ENCODE peak calls at places on chromosomes 7 and 10, in seven cellular contexts. E, B, Q, W, D, F and L are unnamed samples.

GRCh38 chr10:125161570-125162139 is 1.3 kb upstream of the CTBP2 start:
- DNase-seq in B (no peak), E (peak), D (no peak), W (peak), Q (no peak), F (peak), L (peak)

GRCh38 chr7:123979876-123980275 is 53.0 kb downstream of the TMEM229A start:
- DNase-seq in D (no peak), E (no peak), W (peak), F (no peak), B (no peak), Q (peak), L (peak)

GRCh38 chr10:132685121-132685891 is 100.6 kb downstream of the NKX6-2 start:
- DNase-seq in Q (peak), D (no peak), B (no peak), F (peak), W (peak), E (no peak), L (peak)

GRCh38 chr10:44424953-44425352 is 40.1 kb upstream of the CXCL12 start:
- DNase-seq in E (no peak), Q (no peak), F (peak), W (no peak), D (no peak), B (no peak), L (peak)

GRCh38 chr10:128095023-128095752 is 31.0 kb downstream of the MKI67 start:
- DNase-seq in F (peak), D (no peak), Q (no peak), E (no peak), W (no peak), B (no peak), L (no peak)

GRCh38 chr10:20535846-20536245 is 361.3 kb downstream of the NEBL start:
- DNase-seq in W (no peak), E (no peak), Q (no peak), F (no peak), D (no peak), B (no peak), L (no peak)

GRCh38 chr7:16034353-16034752 is 347.9 kb upstream of the MEOX2 start:
- DNase-seq in E (no peak), W (peak), D (peak), Q (peak), F (no peak), B (no peak), L (peak)

GRCh38 chr7:56115852-56116538 is at the start of gene NUPR2:
- DNase-seq in F (peak), B (no peak), E (no peak), D (no peak), Q (no peak), W (peak), L (no peak)

GRCh38 chr7:132373879-132374278 is 202.4 kb downstream of the PLXNA4 start:
- DNase-seq in E (no peak), F (no peak), Q (no peak), D (no peak), B (no peak), W (no peak), L (no peak)

GRCh38 chr7:30225863-30226361 is 58.5 kb upstream of the ZNRF2 start:
- DNase-seq in B (no peak), D (peak), Q (peak), E (peak), W (peak), F (no peak), L (peak)

GRCh38 chr10:72730462-72730861 is 38.5 kb downstream of the MCU start:
- DNase-seq in B (no peak), Q (no peak), W (no peak), F (no peak), D (no peak), E (no peak), L (peak)

GRCh38 chr10:69389827-69390490 is 26.8 kb downstream of the TACR2 start:
- DNase-seq in F (no peak), Q (peak), E (no peak), D (no peak), W (peak), B (no peak), L (peak)

GRCh38 chr10:71696635-71697326 is 22.8 kb downstream of the C10orf105 start:
- DNase-seq in B (peak), W (peak), E (peak), D (peak), F (no peak), Q (peak), L (peak)

GRCh38 chr10:69616358-69616757 is 13.7 kb upstream of the FAM241B start:
- DNase-seq in B (no peak), W (no peak), Q (no peak), D (no peak), F (no peak), E (no peak), L (no peak)

GRCh38 chr7:26658698-26659084 is 205.7 kb downstream of the SKAP2 start:
- DNase-seq in B (peak), Q (no peak), F (no peak), D (no peak), W (no peak), E (no peak), L (no peak)

GRCh38 chr10:31390804-31391203 is 71.8 kb downstream of the ZEB1 start:
- DNase-seq in Q (no peak), D (no peak), E (no peak), W (peak), F (no peak), B (no peak), L (no peak)

GRCh38 chr7:115851291-115851690 is 179.3 kb downstream of the TFEC start:
- DNase-seq in Q (peak), D (peak), W (peak), F (no peak), E (peak), B (peak), L (peak)

GRCh38 chr7:142838461-142839213 is 16.2 kb upstream of the EPHB6 start:
- DNase-seq in D (no peak), W (no peak), E (no peak), Q (no peak), F (no peak), B (no peak), L (no peak)

GRCh38 chr7:5284304-5285281 is 1.9 kb downstream of the SLC29A4 start:
- DNase-seq in W (peak), E (peak), B (peak), F (peak), Q (no peak), D (no peak), L (peak)

GRCh38 chr10:103021897-103022286 is 103.8 kb downstream of the CNNM2 start:
- DNase-seq in E (no peak), W (peak), B (no peak), D (no peak), F (no peak), Q (peak), L (peak)

GRCh38 chr7:130409722-130410072 is 29.4 kb downstream of the CPA1 start:
- DNase-seq in F (no peak), E (no peak), B (no peak), W (peak), Q (no peak), D (no peak), L (no peak)

GRCh38 chr10:14859775-14860174 is 18.9 kb upstream of the SUV39H2 start:
- DNase-seq in B (no peak), E (no peak), D (no peak), F (no peak), Q (no peak), W (no peak), L (no peak)

GRCh38 chr10:23768281-23768680 is 329.4 kb downstream of the OTUD1 start:
- DNase-seq in D (no peak), E (no peak), B (no peak), F (no peak), W (no peak), Q (no peak), L (no peak)

GRCh38 chr10:78584266-78584665 is 484.5 kb upstream of the ZMIZ1 start:
- DNase-seq in E (no peak), B (no peak), F (no peak), Q (no peak), W (no peak), D (no peak), L (no peak)

GRCh38 chr7:116210345-116211005 is at the start of gene TES:
- DNase-seq in W (peak), F (peak), Q (peak), D (peak), B (peak), E (peak), L (no peak)

GRCh38 chr10:71747808-71748523 is 25.4 kb downstream of the VSIR start:
- DNase-seq in Q (no peak), D (no peak), E (no peak), B (no peak), W (no peak), F (no peak), L (no peak)

GRCh38 chr7:28986723-28987122 is 28.6 kb upstream of the TRIL start:
- DNase-seq in F (no peak), B (no peak), D (no peak), W (peak), E (no peak), Q (peak), L (peak)

GRCh38 chr7:28988091-28988490 is 30.0 kb upstream of the TRIL start:
- DNase-seq in E (no peak), Q (no peak), W (peak), B (no peak), F (no peak), D (no peak), L (peak)

GRCh38 chr7:28989596-28989980 is 31.5 kb upstream of the TRIL start:
- DNase-seq in D (no peak), W (no peak), F (no peak), B (no peak), E (no peak), Q (no peak), L (no peak)

GRCh38 chr7:28990200-28990960 is 32.2 kb upstream of the TRIL start:
- DNase-seq in E (no peak), W (no peak), Q (peak), F (no peak), D (no peak), B (no peak), L (peak)

GRCh38 chr7:28988818-28989595 is 30.9 kb upstream of the TRIL start:
- DNase-seq in Q (peak), B (no peak), D (no peak), E (no peak), W (peak), F (no peak), L (peak)
- H3K4me3 ChIP-seq in Q (no peak), B (no peak), D (no peak), E (no peak), W (no peak), F (no peak), L (no peak)

DNA sequence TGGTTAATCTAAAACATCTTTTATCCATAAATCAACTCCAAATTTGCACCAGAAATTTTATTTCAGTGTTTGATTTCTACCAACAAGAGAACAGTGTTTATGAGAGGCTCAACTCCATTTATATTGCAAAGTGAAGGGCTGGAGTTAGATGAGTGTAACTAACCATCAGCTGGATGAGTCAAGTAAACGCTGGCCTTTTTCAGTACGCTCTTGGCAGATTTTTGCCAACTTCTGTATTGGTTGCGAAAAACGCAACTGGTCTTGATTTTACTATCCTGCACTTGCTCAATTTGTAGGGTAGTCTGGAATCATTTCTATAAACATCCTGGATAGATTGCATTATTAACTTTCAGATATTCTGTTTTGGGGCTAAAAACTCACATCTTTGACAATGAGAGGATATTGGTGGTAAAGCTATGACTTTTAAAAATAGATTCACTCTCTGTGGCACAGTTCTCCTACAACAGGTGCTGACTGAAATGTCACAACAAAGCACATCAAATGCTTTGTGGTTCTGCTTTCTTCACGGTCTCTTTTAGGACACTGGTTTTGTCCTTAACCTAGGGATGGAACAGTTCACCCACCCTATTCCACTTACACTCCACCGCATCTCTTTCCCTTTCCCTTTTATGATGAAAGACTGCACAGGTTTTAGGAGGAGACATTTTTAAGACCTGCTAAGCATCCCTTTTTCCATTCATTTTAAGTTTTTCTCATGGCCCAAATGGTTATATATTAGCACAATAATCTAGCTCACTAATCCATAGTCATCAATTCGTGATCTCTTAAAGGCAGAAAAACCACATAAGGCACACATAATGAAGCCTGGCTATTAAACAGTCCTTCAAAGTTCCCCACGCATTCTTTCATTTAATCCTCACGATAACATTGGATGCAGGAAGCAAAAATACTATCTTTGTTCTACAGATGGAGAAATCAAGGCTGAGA is 12.8 kb downstream of the CACNA2D1 start:
- DNase-seq in Q (peak), B (no peak), D (no peak), F (no peak), E (no peak), W (no peak), L (peak)
- TF ChIP-seq CTCF in Q (no peak), B (no peak), D (no peak), F (no peak), E (no peak), W (no peak), L (no peak)

DNA sequence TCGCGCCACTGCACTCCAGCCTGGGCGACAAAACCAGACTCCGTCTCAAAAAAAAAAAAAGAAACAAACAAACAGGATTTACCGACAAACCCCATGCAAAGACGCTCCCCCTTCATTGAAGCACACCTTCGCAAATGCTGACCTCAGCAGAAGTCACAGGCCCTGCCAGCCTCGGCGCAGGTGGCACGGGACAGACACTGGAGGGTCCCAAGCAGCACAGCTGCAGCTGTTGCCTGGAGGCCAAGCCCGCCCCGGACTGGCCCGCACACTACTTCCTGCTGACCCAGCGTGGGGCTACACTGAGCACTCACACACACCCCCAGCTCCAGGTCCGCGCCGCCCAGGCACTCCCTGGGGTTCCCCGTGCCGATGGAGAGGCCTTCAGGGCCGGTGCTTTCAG is 31.2 kb downstream of the SNX8 start:
- DNase-seq in W (no peak), D (no peak), E (no peak), B (no peak), F (no peak), Q (no peak), L (no peak)
- H3K4me3 ChIP-seq in W (no peak), D (no peak), E (no peak), B (no peak), F (no peak), Q (no peak), L (no peak)

DNA sequence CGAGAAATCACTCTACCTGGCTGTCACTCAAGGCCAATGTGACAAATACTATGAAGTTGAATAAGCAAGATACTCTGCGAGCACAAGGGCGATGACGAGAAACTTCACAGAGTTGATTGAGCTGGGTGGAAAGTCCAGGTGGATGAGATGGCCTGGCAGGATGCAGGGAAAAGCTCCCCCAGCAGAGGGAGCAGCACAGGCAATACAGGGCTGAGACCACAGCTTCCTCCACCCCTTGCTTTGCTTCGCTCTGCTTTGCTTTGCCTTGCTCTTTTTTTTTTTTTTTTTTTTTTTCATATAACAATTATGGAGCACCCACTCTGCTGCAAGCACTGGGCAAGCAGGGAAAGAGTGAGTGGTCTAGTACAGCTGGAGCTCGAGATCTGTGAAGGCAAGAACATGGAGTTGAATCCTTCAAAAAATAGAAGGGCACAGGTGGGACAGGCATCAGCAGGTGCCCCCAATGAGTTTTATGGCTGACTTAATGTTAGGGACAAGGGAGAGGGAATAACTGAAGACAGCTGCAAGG is 88.3 kb downstream of the CABCOCO1 start:
- DNase-seq in Q (peak), F (no peak), E (peak), W (peak), D (peak), B (peak), L (peak)
- TF ChIP-seq CTCF in Q (peak), F (peak), E (peak), W (peak), D (peak), B (peak), L (peak)

GRCh38 chr7:101944611-101945010 is 127.2 kb downstream of the CUX1 start:
- DNase-seq in E (no peak), B (no peak), W (no peak), F (no peak), Q (no peak), D (no peak), L (no peak)
- H3K4me3 ChIP-seq in E (no peak), B (no peak), W (no peak), F (no peak), Q (no peak), D (no peak), L (no peak)